ENCODE peak calls at places on chromosome 15, in ten cellular contexts. V is glutamatergic neuron; K is tibial artery; A is T-cell; L is brain microvascular endothelial cell; O is neural crest cell; P is cardiac muscle cell; M is stimulated activated CD4-positive, alpha-beta T cell treated with anti-CD3 and anti-CD28 coated beads, Interleukin-1b, Interleukin-23, amount 100 ng/mL, for 24 hours; U is A172; Q is activated CD4-positive, CD25-positive, alpha-beta regulatory T cell treated with anti-CD3 and anti-CD28 coated beads, Interleukin-2, amount 50 U/mL, for 72 hours. T is an unnamed sample.

GRCh38 chr15:43274136-43274535 is 7.4 kb upstream of the TGM5 start:
- DNase-seq in V (no peak), K (no peak), A (no peak), L (no peak), O (no peak), P (no peak), M (no peak), U (peak), Q (no peak), T (no peak)

GRCh38 chr15:34337557-34338306 is at the start of gene SLC12A6:
- DNase-seq in V (peak), K (peak), A (peak), L (peak), O (peak), P (peak), M (peak), U (peak), Q (peak), T (peak)

GRCh38 chr15:84816694-84817460 is at the start of gene ALPK3:
- DNase-seq in V (peak), K (peak), A (no peak), L (no peak), O (peak), P (peak), M (no peak), U (no peak), Q (no peak), T (no peak)

GRCh38 chr15:98955331-98955730 is 52.3 kb downstream of the PGPEP1L start:
- DNase-seq in V (no peak), K (peak), A (no peak), L (no peak), O (no peak), P (no peak), M (no peak), U (no peak), Q (no peak), T (peak)

GRCh38 chr15:70475921-70476320 is 287.4 kb downstream of the UACA start:
- DNase-seq in V (no peak), K (no peak), A (no peak), L (no peak), O (no peak), P (no peak), M (no peak), U (no peak), Q (no peak), T (no peak)

GRCh38 chr15:61390138-61390537 is 161.0 kb upstream of the RORA start:
- DNase-seq in V (no peak), K (no peak), A (no peak), L (no peak), O (no peak), P (no peak), M (no peak), U (no peak), Q (no peak), T (no peak)

GRCh38 chr15:39025331-39025730 is 460.7 kb upstream of the RASGRP1 start:
- DNase-seq in V (no peak), K (no peak), A (no peak), L (no peak), O (no peak), P (peak), M (no peak), U (no peak), Q (no peak), T (no peak)

GRCh38 chr15:61151791-61152190 is 77.3 kb downstream of the RORA start:
- DNase-seq in V (no peak), K (no peak), A (no peak), L (no peak), O (no peak), P (no peak), M (no peak), U (no peak), Q (no peak), T (peak)

T was measured in midbrain.